ENCODE peak calls at places on chromosome 11, in five cellular contexts. One of them, this sample, is unnamed. For H3K27me3 and H3K4me1, the result is how much of the 10 kb centered on the place peaks cover.

GRCh38 chr11:6894097-6894496 is 1.8 kb upstream of the OR2D2 start:
- DNase-seq in trophoblast cell: no peak
- DNase-seq in naive thymus-derived CD4-positive, alpha-beta T cell: no peak
- DNase-seq in Peyer's patch: no peak
- DNase-seq in CD8-positive, alpha-beta memory T cell: no peak
- DNase-seq in this sample: no peak

GRCh38 chr11:37699644-37700043 is 1101.6 kb upstream of the RAG2 start:
- DNase-seq in CD8-positive, alpha-beta memory T cell: no peak
- DNase-seq in Peyer's patch: no peak
- DNase-seq in trophoblast cell: no peak
- DNase-seq in naive thymus-derived CD4-positive, alpha-beta T cell: no peak
- DNase-seq in this sample: no peak

GRCh38 chr11:64297722-64298358 is 2.3 kb upstream of the CATSPERZ start:
- DNase-seq in naive thymus-derived CD4-positive, alpha-beta T cell: no peak
- DNase-seq in Peyer's patch: no peak
- DNase-seq in CD8-positive, alpha-beta memory T cell: no peak
- DNase-seq in trophoblast cell: no peak
- DNase-seq in this sample: no peak

GRCh38 chr11:40328890-40329617 is 1130.4 kb downstream of the LRRC4C start:
- DNase-seq in CD8-positive, alpha-beta memory T cell: no peak
- DNase-seq in trophoblast cell: peak
- DNase-seq in naive thymus-derived CD4-positive, alpha-beta T cell: no peak
- DNase-seq in Peyer's patch: no peak
- DNase-seq in this sample: peak

GRCh38 chr11:129317564-129317963 is 58.1 kb upstream of the BARX2 start:
- DNase-seq in CD8-positive, alpha-beta memory T cell: no peak
- DNase-seq in Peyer's patch: no peak
- DNase-seq in naive thymus-derived CD4-positive, alpha-beta T cell: no peak
- DNase-seq in trophoblast cell: no peak
- DNase-seq in this sample: peak

GRCh38 chr11:123430736-123431356 is 777 bp downstream of the GRAMD1B start:
- DNase-seq in trophoblast cell: peak
- DNase-seq in Peyer's patch: peak
- DNase-seq in CD8-positive, alpha-beta memory T cell: peak
- DNase-seq in naive thymus-derived CD4-positive, alpha-beta T cell: peak
- DNase-seq in this sample: no peak

GRCh38 chr11:278001-278951 is at the start of gene NLRP6:
- DNase-seq in Peyer's patch: no peak
- DNase-seq in CD8-positive, alpha-beta memory T cell: no peak
- DNase-seq in trophoblast cell: no peak
- DNase-seq in naive thymus-derived CD4-positive, alpha-beta T cell: no peak
- DNase-seq in this sample: no peak

GRCh38 chr11:62400281-62400680 is 18.6 kb upstream of the SCGB1A1 start:
- DNase-seq in CD8-positive, alpha-beta memory T cell: no peak
- DNase-seq in Peyer's patch: no peak
- DNase-seq in naive thymus-derived CD4-positive, alpha-beta T cell: no peak
- DNase-seq in trophoblast cell: no peak
- DNase-seq in this sample: no peak

GRCh38 chr11:77999446-77999845 is 5.0 kb upstream of the INTS4 start:
- DNase-seq in trophoblast cell: no peak
- DNase-seq in Peyer's patch: no peak
- DNase-seq in naive thymus-derived CD4-positive, alpha-beta T cell: no peak
- DNase-seq in CD8-positive, alpha-beta memory T cell: no peak
- DNase-seq in this sample: no peak

GRCh38 chr11:15159085-15159484 is 44.4 kb downstream of the INSC start:
- DNase-seq in naive thymus-derived CD4-positive, alpha-beta T cell: no peak
- DNase-seq in Peyer's patch: no peak
- DNase-seq in trophoblast cell: no peak
- DNase-seq in CD8-positive, alpha-beta memory T cell: no peak
- DNase-seq in this sample: peak

GRCh38 chr11:8793114-8793777 is 110.7 kb downstream of the RPL27A start:
- DNase-seq in naive thymus-derived CD4-positive, alpha-beta T cell: no peak
- DNase-seq in CD8-positive, alpha-beta memory T cell: no peak
- DNase-seq in Peyer's patch: no peak
- DNase-seq in trophoblast cell: no peak
- DNase-seq in this sample: no peak

GRCh38 chr11:46492540-46492939 is 101.0 kb upstream of the CHRM4 start:
- DNase-seq in naive thymus-derived CD4-positive, alpha-beta T cell: no peak
- DNase-seq in CD8-positive, alpha-beta memory T cell: no peak
- DNase-seq in trophoblast cell: no peak
- DNase-seq in Peyer's patch: no peak
- DNase-seq in this sample: no peak

GRCh38 chr11:111977141-111978027 is 40.2 kb downstream of the DIXDC1 start:
- DNase-seq in trophoblast cell: peak
- DNase-seq in naive thymus-derived CD4-positive, alpha-beta T cell: no peak
- DNase-seq in CD8-positive, alpha-beta memory T cell: no peak
- DNase-seq in Peyer's patch: no peak
- DNase-seq in this sample: peak

GRCh38 chr11:10317776-10318526 is 13.1 kb downstream of the ADM start:
- DNase-seq in trophoblast cell: no peak
- DNase-seq in naive thymus-derived CD4-positive, alpha-beta T cell: no peak
- DNase-seq in Peyer's patch: no peak
- DNase-seq in CD8-positive, alpha-beta memory T cell: no peak
- DNase-seq in this sample: no peak

GRCh38 chr11:15957234-15957633 is 399.1 kb downstream of the SOX6 start:
- DNase-seq in trophoblast cell: no peak
- DNase-seq in Peyer's patch: no peak
- DNase-seq in naive thymus-derived CD4-positive, alpha-beta T cell: no peak
- DNase-seq in CD8-positive, alpha-beta memory T cell: no peak
- DNase-seq in this sample: no peak

GRCh38 chr11:124769804-124770774 is 8.0 kb upstream of the ESAM start:
- DNase-seq in trophoblast cell: peak
- DNase-seq in naive thymus-derived CD4-positive, alpha-beta T cell: no peak
- DNase-seq in Peyer's patch: no peak
- DNase-seq in CD8-positive, alpha-beta memory T cell: no peak
- DNase-seq in this sample: no peak

GRCh38 chr11:623999-624704 is 603 bp downstream of the CDHR5 start:
- DNase-seq in Peyer's patch: no peak
- DNase-seq in naive thymus-derived CD4-positive, alpha-beta T cell: no peak
- DNase-seq in CD8-positive, alpha-beta memory T cell: no peak
- DNase-seq in trophoblast cell: peak
- DNase-seq in this sample: no peak

GRCh38 chr11:6647282-6647679 is 8.3 kb downstream of the DCHS1 start:
- DNase-seq in trophoblast cell: no peak
- DNase-seq in CD8-positive, alpha-beta memory T cell: no peak
- DNase-seq in naive thymus-derived CD4-positive, alpha-beta T cell: no peak
- DNase-seq in Peyer's patch: no peak
- DNase-seq in this sample: no peak

GRCh38 chr11:130008326-130008725 is 5.7 kb upstream of the PRDM10 start:
- DNase-seq in CD8-positive, alpha-beta memory T cell: no peak
- DNase-seq in Peyer's patch: no peak
- DNase-seq in trophoblast cell: no peak
- DNase-seq in naive thymus-derived CD4-positive, alpha-beta T cell: no peak
- DNase-seq in this sample: no peak

GRCh38 chr11:61091373-61092279 is 10.7 kb upstream of the CD5 start:
- DNase-seq in Peyer's patch: peak
- DNase-seq in naive thymus-derived CD4-positive, alpha-beta T cell: no peak
- DNase-seq in CD8-positive, alpha-beta memory T cell: no peak
- DNase-seq in trophoblast cell: no peak
- DNase-seq in this sample: peak

GRCh38 chr11:65718964-65719492 is 1.6 kb downstream of the RNASEH2C start:
- DNase-seq in trophoblast cell: no peak
- DNase-seq in CD8-positive, alpha-beta memory T cell: no peak
- DNase-seq in naive thymus-derived CD4-positive, alpha-beta T cell: no peak
- DNase-seq in Peyer's patch: no peak
- DNase-seq in this sample: no peak

GRCh38 chr11:117668291-117668690 is 128.7 kb downstream of the DSCAML1 start:
- DNase-seq in trophoblast cell: no peak
- DNase-seq in CD8-positive, alpha-beta memory T cell: no peak
- DNase-seq in Peyer's patch: no peak
- DNase-seq in naive thymus-derived CD4-positive, alpha-beta T cell: no peak
- DNase-seq in this sample: no peak

GRCh38 chr11:117887431-117888139 is 11.1 kb upstream of the FXYD6 start:
- DNase-seq in trophoblast cell: no peak
- DNase-seq in Peyer's patch: no peak
- DNase-seq in CD8-positive, alpha-beta memory T cell: no peak
- DNase-seq in naive thymus-derived CD4-positive, alpha-beta T cell: no peak
- DNase-seq in this sample: no peak

GRCh38 chr11:13760115-13760514 is 91.6 kb downstream of the FAR1 start:
- DNase-seq in Peyer's patch: no peak
- DNase-seq in trophoblast cell: no peak
- DNase-seq in naive thymus-derived CD4-positive, alpha-beta T cell: no peak
- DNase-seq in CD8-positive, alpha-beta memory T cell: no peak
- DNase-seq in this sample: peak

GRCh38 chr11:105000167-105000566 is 22.8 kb downstream of the CASP5 start:
- DNase-seq in Peyer's patch: no peak
- DNase-seq in naive thymus-derived CD4-positive, alpha-beta T cell: no peak
- DNase-seq in trophoblast cell: peak
- DNase-seq in CD8-positive, alpha-beta memory T cell: no peak
- DNase-seq in this sample: no peak

GRCh38 chr11:28585007-28585406 is 476.8 kb downstream of the METTL15 start:
- DNase-seq in CD8-positive, alpha-beta memory T cell: no peak
- DNase-seq in trophoblast cell: no peak
- DNase-seq in naive thymus-derived CD4-positive, alpha-beta T cell: no peak
- DNase-seq in Peyer's patch: no peak
- DNase-seq in this sample: peak

GRCh38 chr11:101390539-101390938 is 193.3 kb downstream of the TRPC6 start:
- DNase-seq in Peyer's patch: no peak
- DNase-seq in naive thymus-derived CD4-positive, alpha-beta T cell: no peak
- DNase-seq in trophoblast cell: no peak
- DNase-seq in CD8-positive, alpha-beta memory T cell: no peak
- DNase-seq in this sample: peak

GRCh38 chr11:2447253-2447950 is 2.6 kb downstream of the KCNQ1 start:
- DNase-seq in naive thymus-derived CD4-positive, alpha-beta T cell: no peak
- DNase-seq in trophoblast cell: no peak
- DNase-seq in CD8-positive, alpha-beta memory T cell: no peak
- DNase-seq in Peyer's patch: no peak
- DNase-seq in this sample: no peak

GRCh38 chr11:2444301-2445106 is at the start of the genes KCNQ1 and TRPM5:
- DNase-seq in CD8-positive, alpha-beta memory T cell: peak
- DNase-seq in trophoblast cell: no peak
- DNase-seq in naive thymus-derived CD4-positive, alpha-beta T cell: peak
- DNase-seq in Peyer's patch: peak
- DNase-seq in this sample: no peak

GRCh38 chr11:2445107-2445947 is 519 bp downstream of the KCNQ1 start:
- DNase-seq in CD8-positive, alpha-beta memory T cell: no peak
- DNase-seq in trophoblast cell: no peak
- DNase-seq in Peyer's patch: no peak
- DNase-seq in naive thymus-derived CD4-positive, alpha-beta T cell: no peak
- DNase-seq in this sample: no peak

GRCh38 chr11:2446590-2447252 is 1.9 kb downstream of the KCNQ1 start:
- DNase-seq in trophoblast cell: no peak
- DNase-seq in naive thymus-derived CD4-positive, alpha-beta T cell: no peak
- DNase-seq in Peyer's patch: peak
- DNase-seq in CD8-positive, alpha-beta memory T cell: no peak
- DNase-seq in this sample: no peak

GRCh38 chr11:2445948-2446551 is 1.2 kb downstream of the KCNQ1 start:
- DNase-seq in Peyer's patch: no peak
- DNase-seq in trophoblast cell: no peak
- DNase-seq in CD8-positive, alpha-beta memory T cell: no peak
- DNase-seq in naive thymus-derived CD4-positive, alpha-beta T cell: peak
- DNase-seq in this sample: no peak
- H3K27me3 ChIP-seq in Peyer's patch: under half
- H3K27me3 ChIP-seq in trophoblast cell: under half
- H3K27me3 ChIP-seq in CD8-positive, alpha-beta memory T cell: under half
- H3K27me3 ChIP-seq in naive thymus-derived CD4-positive, alpha-beta T cell: under half
- H3K27me3 ChIP-seq in this sample: half or more

GRCh38 chr11:74951241-74951640 is 2.2 kb downstream of the SPCS2 start:
- DNase-seq in CD8-positive, alpha-beta memory T cell: no peak
- DNase-seq in trophoblast cell: no peak
- DNase-seq in naive thymus-derived CD4-positive, alpha-beta T cell: no peak
- DNase-seq in Peyer's patch: peak
- DNase-seq in this sample: no peak

GRCh38 chr11:74948546-74948897 is 369 bp downstream of the XRRA1 start:
- DNase-seq in Peyer's patch: no peak
- DNase-seq in trophoblast cell: no peak
- DNase-seq in naive thymus-derived CD4-positive, alpha-beta T cell: no peak
- DNase-seq in CD8-positive, alpha-beta memory T cell: no peak
- DNase-seq in this sample: no peak

GRCh38 chr11:74950374-74950969 is 1.4 kb downstream of the SPCS2 start:
- DNase-seq in Peyer's patch: peak
- DNase-seq in trophoblast cell: no peak
- DNase-seq in CD8-positive, alpha-beta memory T cell: no peak
- DNase-seq in naive thymus-derived CD4-positive, alpha-beta T cell: no peak
- DNase-seq in this sample: no peak

GRCh38 chr11:74948898-74949747 is at the start of the genes SPCS2 and XRRA1:
- DNase-seq in CD8-positive, alpha-beta memory T cell: peak
- DNase-seq in trophoblast cell: peak
- DNase-seq in Peyer's patch: peak
- DNase-seq in naive thymus-derived CD4-positive, alpha-beta T cell: peak
- DNase-seq in this sample: peak

DNA sequence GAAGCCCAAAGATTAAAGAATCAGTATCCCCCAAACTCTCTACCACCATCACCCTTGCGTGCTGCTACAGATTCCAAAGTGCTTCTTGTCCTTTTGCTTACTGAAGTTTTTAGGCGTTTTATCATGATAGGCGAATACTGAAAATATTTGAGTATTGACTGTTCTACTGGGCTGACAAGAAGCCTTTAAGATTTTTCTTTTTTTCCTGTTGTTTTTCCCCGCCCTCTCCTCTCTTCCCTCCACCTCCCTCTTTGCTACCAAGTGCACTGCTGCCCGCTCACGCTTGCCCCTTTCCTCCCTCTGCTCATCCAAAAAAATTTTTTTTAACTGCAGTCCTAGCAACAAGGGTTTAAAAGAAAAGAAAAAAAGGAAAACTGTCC is 672 bp downstream of the SPCS2 start:
- DNase-seq in trophoblast cell: peak
- DNase-seq in CD8-positive, alpha-beta memory T cell: no peak
- DNase-seq in Peyer's patch: no peak
- DNase-seq in naive thymus-derived CD4-positive, alpha-beta T cell: no peak
- DNase-seq in this sample: no peak
- H3K4me1 ChIP-seq in trophoblast cell: under half
- H3K4me1 ChIP-seq in CD8-positive, alpha-beta memory T cell: under half
- H3K4me1 ChIP-seq in Peyer's patch: under half
- H3K4me1 ChIP-seq in naive thymus-derived CD4-positive, alpha-beta T cell: under half
- H3K4me1 ChIP-seq in this sample: under half

GRCh38 chr11:68329496-68329895 is 17.1 kb downstream of the LRP5 start:
- DNase-seq in Peyer's patch: no peak
- DNase-seq in naive thymus-derived CD4-positive, alpha-beta T cell: no peak
- DNase-seq in CD8-positive, alpha-beta memory T cell: no peak
- DNase-seq in trophoblast cell: no peak
- DNase-seq in this sample: no peak
- H3K27ac ChIP-seq in Peyer's patch: peak
- H3K27ac ChIP-seq in naive thymus-derived CD4-positive, alpha-beta T cell: no peak
- H3K27ac ChIP-seq in CD8-positive, alpha-beta memory T cell: no peak
- H3K27ac ChIP-seq in trophoblast cell: no peak
- H3K27ac ChIP-seq in this sample: no peak

DNA sequence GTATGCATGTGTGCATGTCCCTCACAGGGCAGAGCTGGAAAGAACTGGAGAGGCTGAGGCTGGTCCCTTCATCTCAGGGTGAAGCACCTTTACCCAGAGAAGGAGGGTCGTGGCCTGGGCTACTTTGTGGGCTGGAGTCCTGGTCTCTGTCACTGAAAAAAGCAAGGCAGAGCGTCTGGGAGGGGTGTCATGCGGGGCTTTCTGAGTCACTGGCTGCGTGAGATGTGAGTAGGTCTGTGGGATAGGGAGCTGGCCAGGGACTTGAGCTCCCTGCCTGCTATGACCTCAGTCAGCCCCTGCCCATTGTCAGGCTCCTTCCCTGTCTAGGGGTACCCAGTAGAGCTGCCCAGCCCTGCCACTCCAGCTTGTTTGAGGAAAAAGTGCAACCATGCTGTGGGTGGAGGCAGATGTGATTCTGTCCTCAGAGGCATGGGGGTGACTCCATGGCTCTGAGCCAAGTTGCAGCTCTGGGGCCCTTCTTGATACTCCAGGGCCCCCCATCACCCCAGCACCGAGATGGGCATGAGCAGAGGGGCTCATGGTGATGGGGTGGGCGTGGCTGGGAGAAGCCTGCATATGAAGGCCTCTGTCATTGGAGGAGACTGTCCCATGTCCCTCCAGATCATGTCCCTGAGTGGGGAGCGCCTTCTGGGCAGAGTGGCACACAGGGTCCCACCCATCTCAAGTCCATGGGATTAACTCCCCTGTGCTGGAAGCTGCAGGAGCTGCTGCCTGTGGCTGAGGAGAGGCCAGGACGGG is 27.8 kb downstream of the KCNQ1 start:
- DNase-seq in CD8-positive, alpha-beta memory T cell: no peak
- DNase-seq in Peyer's patch: no peak
- DNase-seq in naive thymus-derived CD4-positive, alpha-beta T cell: no peak
- DNase-seq in trophoblast cell: no peak
- DNase-seq in this sample: no peak
- H3K27me3 ChIP-seq in CD8-positive, alpha-beta memory T cell: under half
- H3K27me3 ChIP-seq in Peyer's patch: under half
- H3K27me3 ChIP-seq in naive thymus-derived CD4-positive, alpha-beta T cell: under half
- H3K27me3 ChIP-seq in trophoblast cell: under half
- H3K27me3 ChIP-seq in this sample: under half